ENCODE peak calls at places on chromosomes 11 and 22, in four cellular contexts. L is H1, D is spleen, I is HCT116. Z is an unnamed sample.

GRCh38 chr11:3905080-3905953 is 49.9 kb downstream of the STIM1 start:
- DNase-seq in L (no peak), D (no peak), I (peak; percentile 34), Z (no peak)

GRCh38 chr11:125070699-125071254 is 7.7 kb downstream of the SLC37A2 start:
- DNase-seq in L (no peak), D (peak; percentile 90), I (peak; percentile 39), Z (no peak)

GRCh38 chr11:92204731-92205130 is 19.9 kb upstream of the FAT3 start:
- DNase-seq in L (no peak), D (no peak), I (no peak), Z (no peak)

GRCh38 chr11:19812710-19813109 is 100.1 kb downstream of the NAV2 start:
- DNase-seq in L (no peak), D (no peak), I (no peak), Z (no peak)

GRCh38 chr11:64036081-64037026 is 623 bp downstream of the FLRT1 start:
- DNase-seq in L (no peak), D (no peak), I (no peak), Z (no peak)

GRCh38 chr11:14075118-14075601 is 112.6 kb downstream of the SPON1 start:
- DNase-seq in L (no peak), D (no peak), I (no peak), Z (no peak)

GRCh38 chr11:110335358-110335757 is 38.9 kb upstream of the RDX start:
- DNase-seq in L (no peak), D (no peak), I (no peak), Z (no peak)

GRCh38 chr11:72483412-72484186 is 49.3 kb upstream of the CLPB start:
- DNase-seq in L (no peak), D (no peak), I (no peak), Z (peak; percentile 5)

GRCh38 chr11:108857382-108857781 is 192.5 kb downstream of the DDX10 start:
- DNase-seq in L (no peak), D (no peak), I (no peak), Z (no peak)

GRCh38 chr11:48088682-48089050 is 108.3 kb downstream of the PTPRJ start:
- DNase-seq in L (no peak), D (no peak), I (no peak), Z (peak; percentile 74)

GRCh38 chr22:35135165-35135564 is 69.2 kb downstream of the ISX start:
- DNase-seq in L (no peak), D (no peak), I (no peak), Z (no peak)

GRCh38 chr22:33110562-33111163 is 52.5 kb upstream of the SYN3 start:
- DNase-seq in L (no peak), D (no peak), I (no peak), Z (no peak)

GRCh38 chr22:36818010-36818642 is 1.3 kb upstream of the PVALB start:
- DNase-seq in L (no peak), D (no peak), I (no peak), Z (no peak)

GRCh38 chr11:124174001-124174400 is 9.1 kb upstream of the OR10D3 start:
- DNase-seq in L (no peak), D (no peak), I (peak; percentile 2), Z (no peak)

GRCh38 chr11:61115498-61116224 is 13.4 kb downstream of the CD5 start:
- DNase-seq in L (no peak), D (peak; percentile 39), I (no peak), Z (no peak)

GRCh38 chr11:76030973-76031590 is 175.2 kb downstream of the WNT11 start:
- DNase-seq in L (no peak), D (no peak), I (no peak), Z (no peak)

GRCh38 chr11:66595245-66595904 is 2.4 kb downstream of the CCS start:
- DNase-seq in L (no peak), D (no peak), I (no peak), Z (no peak)

GRCh38 chr11:115679945-115680344 is 175.7 kb upstream of the CADM1 start:
- DNase-seq in L (no peak), D (no peak), I (no peak), Z (no peak)

GRCh38 chr22:40418366-40419201 is 48.2 kb downstream of the SGSM3 start:
- DNase-seq in L (no peak), D (peak; percentile 84), I (no peak), Z (no peak)

GRCh38 chr11:16945671-16946469 is 68.3 kb downstream of the PLEKHA7 start:
- DNase-seq in L (no peak), D (peak; percentile 81), I (peak; percentile 51), Z (peak; percentile 62)

GRCh38 chr11:68470304-68470811 is 9.8 kb downstream of the PPP6R3 start:
- DNase-seq in L (no peak), D (no peak), I (no peak), Z (no peak)

GRCh38 chr11:94776351-94777321 is 8.5 kb downstream of the AMOTL1 start:
- DNase-seq in L (no peak), D (no peak), I (no peak), Z (peak; percentile 40)

GRCh38 chr22:29138556-29138955 is 65.7 kb downstream of the KREMEN1 start:
- DNase-seq in L (no peak), D (no peak), I (no peak), Z (no peak)

GRCh38 chr11:77423624-77424023 is 50.3 kb downstream of the PAK1 start:
- DNase-seq in L (no peak), D (no peak), I (no peak), Z (no peak)

GRCh38 chr22:21646608-21647590 is 4.8 kb downstream of the SDF2L1 start:
- DNase-seq in L (no peak), D (no peak), I (peak; percentile 66), Z (peak; percentile 74)

GRCh38 chr22:34414467-34415440 is 494.5 kb upstream of the LARGE1 start:
- DNase-seq in L (peak; percentile 68), D (no peak), I (peak; percentile 4), Z (peak; percentile 61)

GRCh38 chr11:61587951-61588695 is 7.2 kb upstream of the SYT7 start:
- DNase-seq in L (no peak), D (peak; percentile 83), I (peak; percentile 46), Z (peak; percentile 85)

GRCh38 chr22:22710719-22711531 is 66.5 kb downstream of the GGTLC2 start:
- DNase-seq in L (no peak), D (peak; percentile 92), I (no peak), Z (peak; percentile 58)

GRCh38 chr22:49701380-49702067 is 126.1 kb downstream of the BRD1 start:
- DNase-seq in L (no peak), D (no peak), I (no peak), Z (no peak)

GRCh38 chr11:16052750-16053149 is 303.6 kb downstream of the SOX6 start:
- DNase-seq in L (no peak), D (no peak), I (no peak), Z (no peak)

GRCh38 chr11:130213979-130214281 is 54.3 kb downstream of the ST14 start:
- DNase-seq in L (no peak), D (no peak), I (no peak), Z (no peak)

GRCh38 chr11:76185931-76186401 is 20.3 kb downstream of the WNT11 start:
- DNase-seq in L (no peak), D (no peak), I (no peak), Z (no peak)

GRCh38 chr11:3939651-3940190 is 84.3 kb downstream of the STIM1 start:
- DNase-seq in L (no peak), D (no peak), I (no peak), Z (no peak)

GRCh38 chr11:68373810-68374501 is 61.6 kb downstream of the LRP5 start:
- DNase-seq in L (no peak), D (no peak), I (no peak), Z (peak; percentile 42)

GRCh38 chr11:61907871-61908729 is 9.3 kb downstream of the RAB3IL1 start:
- DNase-seq in L (no peak), D (no peak), I (no peak), Z (no peak)

GRCh38 chr11:119012629-119013170 is 5.4 kb downstream of the RPS25 start:
- DNase-seq in L (no peak), D (no peak), I (no peak), Z (no peak)
- TF ChIP-seq POLR2AphosphoS5 in L (peak; percentile 50), D (no peak), I (no peak), Z (no peak)

DNA sequence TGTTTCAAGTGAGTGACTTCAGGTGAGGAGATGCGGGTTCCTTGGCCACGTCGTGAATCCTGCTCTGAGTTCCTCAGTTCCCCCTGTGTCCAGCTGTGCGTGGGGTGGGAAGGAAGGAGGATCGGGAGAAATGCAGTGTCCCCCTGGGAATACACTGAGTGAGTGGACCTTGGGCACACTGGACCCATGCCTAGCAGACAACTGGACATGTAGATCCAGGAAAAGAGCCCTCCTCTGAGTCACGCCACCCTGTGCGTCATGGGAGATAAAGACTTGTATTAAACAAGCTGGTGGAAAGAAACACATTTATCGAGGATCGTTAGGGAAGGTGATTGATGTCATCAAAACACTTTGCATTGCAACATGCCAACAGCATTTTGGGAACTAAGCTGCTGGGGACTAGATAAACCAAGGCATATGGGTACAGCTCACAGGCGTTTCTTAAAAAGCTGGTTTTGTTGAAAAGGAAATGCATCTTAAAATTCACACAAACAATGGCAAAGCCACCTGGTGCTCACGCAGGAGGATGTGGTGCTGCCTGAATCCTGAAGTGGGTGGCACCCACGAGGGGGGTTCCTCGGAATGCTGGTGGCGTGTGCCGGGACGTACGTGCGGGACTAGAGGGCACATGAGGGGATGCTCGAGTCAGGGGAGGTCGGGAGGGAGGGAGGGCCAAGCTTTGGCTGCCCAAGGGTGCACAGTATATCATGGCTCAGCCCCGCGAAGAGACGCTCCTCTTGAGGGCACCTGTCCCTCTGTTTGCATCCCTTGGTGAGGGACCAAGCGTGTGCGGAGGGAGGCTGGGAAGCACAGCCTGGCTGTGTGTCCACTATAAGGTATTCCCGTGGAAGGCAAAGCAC is 303.5 kb downstream of the TBC1D22A start:
- DNase-seq in L (no peak), D (peak; percentile 37), I (no peak), Z (no peak)
- H3K27ac ChIP-seq in L (no peak overlapping the region), D (no peak overlapping the region), I (no peak overlapping the region), Z (no peak overlapping the region)

GRCh38 chr22:41429232-41429945 is 17.2 kb downstream of the TOB2 start:
- DNase-seq in L (no peak), D (no peak), I (no peak), Z (no peak)

GRCh38 chr22:41429946-41430332 is 16.7 kb downstream of the TOB2 start:
- DNase-seq in L (no peak), D (no peak), I (no peak), Z (no peak)

GRCh38 chr22:41431656-41432055 is 14.9 kb downstream of the TOB2 start:
- DNase-seq in L (no peak), D (no peak), I (no peak), Z (no peak)

DNA sequence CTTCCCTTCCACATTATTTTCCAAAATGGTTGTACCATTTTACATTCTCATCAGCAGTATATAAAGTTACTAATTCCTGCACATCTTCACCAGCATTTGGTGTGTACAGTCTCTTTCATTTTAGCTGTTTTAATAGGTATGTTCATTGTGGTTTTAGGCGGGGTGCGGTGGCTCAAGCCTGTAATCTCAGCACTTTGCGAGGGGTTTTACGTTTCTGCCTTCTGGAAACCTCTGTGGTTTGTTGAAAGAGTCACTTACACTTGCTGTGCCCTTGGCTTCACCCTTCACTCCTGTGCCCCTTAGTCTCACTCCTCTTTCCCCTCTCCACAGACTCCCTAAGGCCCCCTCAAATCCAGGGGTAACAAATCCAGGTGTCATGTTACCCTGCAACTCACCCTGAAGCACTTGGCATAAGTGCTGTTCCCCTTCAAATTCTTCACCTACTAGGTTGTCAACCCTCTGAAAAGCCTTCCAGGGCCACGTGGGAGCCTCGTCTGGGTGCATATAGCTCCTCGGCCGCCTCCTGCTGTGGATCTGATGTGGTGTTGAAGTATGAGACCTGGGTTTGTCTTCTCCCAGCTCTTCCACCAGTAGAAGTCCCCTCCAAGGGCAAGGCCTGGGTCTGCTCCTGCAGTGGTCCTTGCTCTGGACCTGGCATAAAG is 20.8 kb downstream of the TOB2 start:
- DNase-seq in L (no peak), D (no peak), I (no peak), Z (no peak)
- TF ChIP-seq POLR2A in L (no peak), D (no peak), I (no peak), Z (no peak)

GRCh38 chr11:45180888-45181594 is 34.6 kb downstream of the PRDM11 start:
- DNase-seq in L (no peak), D (no peak), I (peak; percentile 31), Z (peak; percentile 54)
- TF ChIP-seq POLR2AphosphoS5 in L (no peak), D (peak; percentile 47), I (peak; percentile 65), Z (no peak)

Z was measured in prostate gland.